ENCODE peak calls at places on chromosomes 7 and 10, in six cellular contexts. One of them, this sample, is unnamed.
A peak's percentile ranks its signal among the peaks of the same experiment; 100 is the strongest.

GRCh38 chr10:119742988-119743646 is 17.3 kb downstream of the INPP5F start:
- DNase-seq in brain microvascular endothelial cell: peak; percentile 16
- DNase-seq in aorta: no peak
- DNase-seq in stimulated activated CD8-positive, alpha-beta memory T cell treated with anti-CD3 and anti-CD28 coated beads, Interleukin-2, amount 100 ng/mL, for 1 hour: no peak
- DNase-seq in iPS-NIHi11: peak; percentile 10
- DNase-seq in NCI-H1105: no peak
- DNase-seq in this sample: no peak

GRCh38 chr7:44150966-44151678 is 10.0 kb upstream of the MYL7 start:
- DNase-seq in brain microvascular endothelial cell: no peak
- DNase-seq in aorta: peak; percentile 68
- DNase-seq in stimulated activated CD8-positive, alpha-beta memory T cell treated with anti-CD3 and anti-CD28 coated beads, Interleukin-2, amount 100 ng/mL, for 1 hour: no peak
- DNase-seq in iPS-NIHi11: no peak
- DNase-seq in NCI-H1105: no peak
- DNase-seq in this sample: no peak

GRCh38 chr7:153017197-153017596 is 257.6 kb downstream of the ACTR3B start:
- DNase-seq in brain microvascular endothelial cell: no peak
- DNase-seq in aorta: no peak
- DNase-seq in stimulated activated CD8-positive, alpha-beta memory T cell treated with anti-CD3 and anti-CD28 coated beads, Interleukin-2, amount 100 ng/mL, for 1 hour: no peak
- DNase-seq in iPS-NIHi11: no peak
- DNase-seq in NCI-H1105: no peak
- DNase-seq in this sample: no peak

GRCh38 chr7:149776305-149776704 is 2.9 kb upstream of the ZNF467 start:
- DNase-seq in brain microvascular endothelial cell: peak; percentile 29
- DNase-seq in aorta: peak; percentile 79
- DNase-seq in stimulated activated CD8-positive, alpha-beta memory T cell treated with anti-CD3 and anti-CD28 coated beads, Interleukin-2, amount 100 ng/mL, for 1 hour: no peak
- DNase-seq in iPS-NIHi11: no peak
- DNase-seq in NCI-H1105: no peak
- DNase-seq in this sample: no peak

GRCh38 chr10:115020449-115020848 is 72.7 kb upstream of the ATRNL1 start:
- DNase-seq in brain microvascular endothelial cell: no peak
- DNase-seq in aorta: no peak
- DNase-seq in stimulated activated CD8-positive, alpha-beta memory T cell treated with anti-CD3 and anti-CD28 coated beads, Interleukin-2, amount 100 ng/mL, for 1 hour: no peak
- DNase-seq in iPS-NIHi11: no peak
- DNase-seq in NCI-H1105: no peak
- DNase-seq in this sample: no peak

GRCh38 chr7:2007526-2007925 is 225.2 kb downstream of the MAD1L1 start:
- DNase-seq in brain microvascular endothelial cell: no peak
- DNase-seq in aorta: no peak
- DNase-seq in stimulated activated CD8-positive, alpha-beta memory T cell treated with anti-CD3 and anti-CD28 coated beads, Interleukin-2, amount 100 ng/mL, for 1 hour: no peak
- DNase-seq in iPS-NIHi11: no peak
- DNase-seq in NCI-H1105: no peak
- DNase-seq in this sample: no peak

GRCh38 chr7:158000160-158000559 is 587.5 kb downstream of the PTPRN2 start:
- DNase-seq in brain microvascular endothelial cell: no peak
- DNase-seq in aorta: no peak
- DNase-seq in stimulated activated CD8-positive, alpha-beta memory T cell treated with anti-CD3 and anti-CD28 coated beads, Interleukin-2, amount 100 ng/mL, for 1 hour: no peak
- DNase-seq in iPS-NIHi11: no peak
- DNase-seq in NCI-H1105: no peak
- DNase-seq in this sample: peak; percentile 28

GRCh38 chr7:253491-254336 is 36.3 kb upstream of the FOXL3 start:
- DNase-seq in brain microvascular endothelial cell: no peak
- DNase-seq in aorta: no peak
- DNase-seq in stimulated activated CD8-positive, alpha-beta memory T cell treated with anti-CD3 and anti-CD28 coated beads, Interleukin-2, amount 100 ng/mL, for 1 hour: no peak
- DNase-seq in iPS-NIHi11: no peak
- DNase-seq in NCI-H1105: no peak
- DNase-seq in this sample: no peak

GRCh38 chr10:72314263-72314662 is 40.5 kb downstream of the DNAJB12 start:
- DNase-seq in brain microvascular endothelial cell: no peak
- DNase-seq in aorta: no peak
- DNase-seq in stimulated activated CD8-positive, alpha-beta memory T cell treated with anti-CD3 and anti-CD28 coated beads, Interleukin-2, amount 100 ng/mL, for 1 hour: no peak
- DNase-seq in iPS-NIHi11: no peak
- DNase-seq in NCI-H1105: no peak
- DNase-seq in this sample: no peak

GRCh38 chr7:80869821-80870751 is 48.8 kb downstream of the SEMA3C start:
- DNase-seq in brain microvascular endothelial cell: no peak
- DNase-seq in aorta: no peak
- DNase-seq in stimulated activated CD8-positive, alpha-beta memory T cell treated with anti-CD3 and anti-CD28 coated beads, Interleukin-2, amount 100 ng/mL, for 1 hour: no peak
- DNase-seq in iPS-NIHi11: no peak
- DNase-seq in NCI-H1105: no peak
- DNase-seq in this sample: no peak

GRCh38 chr7:158532093-158532627 is 55.5 kb downstream of the PTPRN2 start:
- DNase-seq in brain microvascular endothelial cell: no peak
- DNase-seq in aorta: no peak
- DNase-seq in stimulated activated CD8-positive, alpha-beta memory T cell treated with anti-CD3 and anti-CD28 coated beads, Interleukin-2, amount 100 ng/mL, for 1 hour: no peak
- DNase-seq in iPS-NIHi11: no peak
- DNase-seq in NCI-H1105: no peak
- DNase-seq in this sample: no peak

GRCh38 chr7:45020915-45021314 is 20.9 kb downstream of the CCM2 start:
- DNase-seq in brain microvascular endothelial cell: no peak
- DNase-seq in aorta: no peak
- DNase-seq in stimulated activated CD8-positive, alpha-beta memory T cell treated with anti-CD3 and anti-CD28 coated beads, Interleukin-2, amount 100 ng/mL, for 1 hour: no peak
- DNase-seq in iPS-NIHi11: no peak
- DNase-seq in NCI-H1105: no peak
- DNase-seq in this sample: no peak

GRCh38 chr7:23299770-23300300 is 696 bp downstream of the MALSU1 start:
- DNase-seq in brain microvascular endothelial cell: no peak
- DNase-seq in aorta: no peak
- DNase-seq in stimulated activated CD8-positive, alpha-beta memory T cell treated with anti-CD3 and anti-CD28 coated beads, Interleukin-2, amount 100 ng/mL, for 1 hour: no peak
- DNase-seq in iPS-NIHi11: no peak
- DNase-seq in NCI-H1105: no peak
- DNase-seq in this sample: no peak

GRCh38 chr10:38008006-38008405 is 2.5 kb upstream of the ZNF33A start:
- DNase-seq in brain microvascular endothelial cell: no peak
- DNase-seq in aorta: no peak
- DNase-seq in stimulated activated CD8-positive, alpha-beta memory T cell treated with anti-CD3 and anti-CD28 coated beads, Interleukin-2, amount 100 ng/mL, for 1 hour: no peak
- DNase-seq in iPS-NIHi11: no peak
- DNase-seq in NCI-H1105: no peak
- DNase-seq in this sample: no peak

GRCh38 chr10:48834189-48834965 is 105.3 kb downstream of the LRRC18 start:
- DNase-seq in brain microvascular endothelial cell: no peak
- DNase-seq in aorta: no peak
- DNase-seq in stimulated activated CD8-positive, alpha-beta memory T cell treated with anti-CD3 and anti-CD28 coated beads, Interleukin-2, amount 100 ng/mL, for 1 hour: no peak
- DNase-seq in iPS-NIHi11: no peak
- DNase-seq in NCI-H1105: no peak
- DNase-seq in this sample: no peak

GRCh38 chr10:87723500-87723899 is 63.8 kb downstream of the PAPSS2 start:
- DNase-seq in brain microvascular endothelial cell: no peak
- DNase-seq in aorta: no peak
- DNase-seq in stimulated activated CD8-positive, alpha-beta memory T cell treated with anti-CD3 and anti-CD28 coated beads, Interleukin-2, amount 100 ng/mL, for 1 hour: no peak
- DNase-seq in iPS-NIHi11: no peak
- DNase-seq in NCI-H1105: no peak
- DNase-seq in this sample: no peak

GRCh38 chr7:90951986-90952648 is 312.1 kb upstream of the FZD1 start:
- DNase-seq in brain microvascular endothelial cell: no peak
- DNase-seq in aorta: no peak
- DNase-seq in stimulated activated CD8-positive, alpha-beta memory T cell treated with anti-CD3 and anti-CD28 coated beads, Interleukin-2, amount 100 ng/mL, for 1 hour: no peak
- DNase-seq in iPS-NIHi11: no peak
- DNase-seq in NCI-H1105: no peak
- DNase-seq in this sample: no peak

GRCh38 chr7:148581685-148582084 is 8.9 kb upstream of the C7orf33 start:
- DNase-seq in brain microvascular endothelial cell: no peak
- DNase-seq in aorta: no peak
- DNase-seq in stimulated activated CD8-positive, alpha-beta memory T cell treated with anti-CD3 and anti-CD28 coated beads, Interleukin-2, amount 100 ng/mL, for 1 hour: no peak
- DNase-seq in iPS-NIHi11: no peak
- DNase-seq in NCI-H1105: no peak
- DNase-seq in this sample: no peak

GRCh38 chr7:151114151-151115090 is 28.1 kb downstream of the AGAP3 start:
- DNase-seq in brain microvascular endothelial cell: no peak
- DNase-seq in aorta: no peak
- DNase-seq in stimulated activated CD8-positive, alpha-beta memory T cell treated with anti-CD3 and anti-CD28 coated beads, Interleukin-2, amount 100 ng/mL, for 1 hour: no peak
- DNase-seq in iPS-NIHi11: peak; percentile 82
- DNase-seq in NCI-H1105: no peak
- DNase-seq in this sample: no peak

GRCh38 chr10:44997105-44997748 is 3.5 kb upstream of the ZNF22 start:
- DNase-seq in brain microvascular endothelial cell: no peak
- DNase-seq in aorta: no peak
- DNase-seq in stimulated activated CD8-positive, alpha-beta memory T cell treated with anti-CD3 and anti-CD28 coated beads, Interleukin-2, amount 100 ng/mL, for 1 hour: no peak
- DNase-seq in iPS-NIHi11: no peak
- DNase-seq in NCI-H1105: no peak
- DNase-seq in this sample: no peak

This sample was measured in HCT116.